ENCODE peak calls at places on chromosomes 5 and 9, in six cellular contexts. O is transverse colon, P is A549, I is upper lobe of left lung, M is stomach, Y is ovary. F is an unnamed sample.
A peak's percentile ranks its signal among the peaks of the same experiment; 100 is the strongest.

GRCh38 chr9:72828281-72828731 is 124.5 kb downstream of the ALDH1A1 start:
- DNase-seq in O (no peak), P (peak; percentile 86), I (no peak), M (no peak), Y (no peak), F (no peak)

GRCh38 chr5:153783278-153783677 is 255.4 kb downstream of the FAM114A2 start:
- DNase-seq in O (no peak), P (no peak), I (no peak), M (no peak), Y (no peak), F (no peak)

GRCh38 chr5:99076600-99077253 is 147.9 kb upstream of the CHD1 start:
- DNase-seq in O (no peak), P (no peak), I (no peak), M (no peak), Y (no peak), F (no peak)

GRCh38 chr9:125433461-125434001 is 171.9 kb downstream of the GAPVD1 start:
- DNase-seq in O (no peak), P (no peak), I (no peak), M (no peak), Y (peak; percentile 13), F (no peak)

GRCh38 chr9:6545017-6545691 is 100.4 kb downstream of the GLDC start:
- DNase-seq in O (no peak), P (peak; percentile 57), I (no peak), M (no peak), Y (no peak), F (no peak)

GRCh38 chr5:88829053-88829452 is 53.9 kb downstream of the MEF2C start:
- DNase-seq in O (no peak), P (no peak), I (peak; percentile 34), M (no peak), Y (no peak), F (no peak)

GRCh38 chr5:125038477-125038876 is 292.0 kb upstream of the ZNF608 start:
- DNase-seq in O (no peak), P (no peak), I (no peak), M (no peak), Y (no peak), F (no peak)

GRCh38 chr5:80238778-80239679 is 16.8 kb downstream of the SERINC5 start:
- DNase-seq in O (peak; percentile 63), P (no peak), I (peak; percentile 57), M (peak; percentile 72), Y (peak; percentile 57), F (peak; percentile 68)

GRCh38 chr9:2153599-2154217 is 138.6 kb downstream of the SMARCA2 start:
- DNase-seq in O (no peak), P (no peak), I (no peak), M (no peak), Y (no peak), F (no peak)

GRCh38 chr9:123073991-123074422 is 40.5 kb downstream of the GPR21 start:
- DNase-seq in O (no peak), P (no peak), I (no peak), M (no peak), Y (no peak), F (no peak)

GRCh38 chr5:1319436-1320343 is 24.8 kb upstream of the TERT start:
- DNase-seq in O (no peak), P (no peak), I (no peak), M (peak; percentile 63), Y (no peak), F (no peak)

GRCh38 chr9:114621975-114622609 is 11.0 kb downstream of the TMEM268 start:
- DNase-seq in O (no peak), P (peak; percentile 29), I (no peak), M (no peak), Y (peak; percentile 29), F (no peak)

GRCh38 chr5:39198080-39198479 is 21.3 kb downstream of the FYB1 start:
- DNase-seq in O (no peak), P (peak; percentile 84), I (no peak), M (no peak), Y (no peak), F (no peak)

GRCh38 chr5:31648326-31648725 is 9.4 kb downstream of the PDZD2 start:
- DNase-seq in O (no peak), P (no peak), I (no peak), M (no peak), Y (no peak), F (no peak)

GRCh38 chr9:95556521-95556920 is 39.8 kb upstream of the PTCH1 start:
- DNase-seq in O (no peak), P (no peak), I (no peak), M (no peak), Y (no peak), F (no peak)

GRCh38 chr5:80623911-80624457 is 30.5 kb upstream of the MSH3 start:
- DNase-seq in O (no peak), P (no peak), I (no peak), M (no peak), Y (no peak), F (no peak)

GRCh38 chr9:95822583-95823431 is 52.7 kb upstream of the ERCC6L2 start:
- DNase-seq in O (no peak), P (peak; percentile 41), I (no peak), M (no peak), Y (no peak), F (no peak)

GRCh38 chr5:143469125-143469524 is 65.6 kb upstream of the NR3C1 start:
- DNase-seq in O (no peak), P (no peak), I (no peak), M (no peak), Y (no peak), F (no peak)

GRCh38 chr5:53464722-53465121 is 15.7 kb upstream of the FST start:
- DNase-seq in O (no peak), P (no peak), I (no peak), M (no peak), Y (no peak), F (no peak)

GRCh38 chr5:72210913-72211670 is 103.8 kb downstream of the MAP1B start:
- DNase-seq in O (peak; percentile 23), P (peak; percentile 39), I (no peak), M (peak; percentile 68), Y (peak; percentile 55), F (peak; percentile 48)

GRCh38 chr9:105308448-105309412 is 64.3 kb downstream of the SLC44A1 start:
- DNase-seq in O (no peak), P (no peak), I (no peak), M (no peak), Y (no peak), F (no peak)

GRCh38 chr5:24167791-24168190 is 477.0 kb downstream of the CDH10 start:
- DNase-seq in O (no peak), P (no peak), I (no peak), M (no peak), Y (no peak), F (no peak)

GRCh38 chr9:25681270-25681669 is 3.0 kb upstream of the TUSC1 start:
- DNase-seq in O (no peak), P (no peak), I (no peak), M (no peak), Y (no peak), F (no peak)

GRCh38 chr9:115213777-115214428 is 95.9 kb upstream of the TNC start:
- DNase-seq in O (no peak), P (peak; percentile 61), I (no peak), M (no peak), Y (no peak), F (no peak)

GRCh38 chr5:151659001-151659754 is 27.5 kb downstream of the SPARC start:
- DNase-seq in O (peak; percentile 85), P (peak; percentile 79), I (peak; percentile 78), M (peak; percentile 73), Y (peak; percentile 88), F (peak; percentile 56)

GRCh38 chr5:151662805-151663204 is 23.9 kb downstream of the SPARC start:
- DNase-seq in O (no peak), P (no peak), I (no peak), M (no peak), Y (no peak), F (no peak)

GRCh38 chr5:151660616-151661015 is 26.1 kb downstream of the SPARC start:
- DNase-seq in O (no peak), P (no peak), I (no peak), M (no peak), Y (no peak), F (no peak)

GRCh38 chr5:151661968-151662732 is 24.6 kb downstream of the SPARC start:
- DNase-seq in O (no peak), P (no peak), I (no peak), M (no peak), Y (no peak), F (no peak)

GRCh38 chr5:151661096-151661495 is 25.6 kb downstream of the SPARC start:
- DNase-seq in O (no peak), P (no peak), I (no peak), M (no peak), Y (no peak), F (no peak)
- TF ChIP-seq EP300 in O (no peak), P (no peak), I (no peak), M (no peak), Y (no peak), F (no peak)

GRCh38 chr9:82583524-82583923 is 479.4 kb downstream of the RASEF start:
- DNase-seq in O (no peak), P (no peak), I (no peak), M (no peak), Y (no peak), F (no peak)
- TF ChIP-seq EP300 in O (no peak), P (no peak), I (no peak), M (no peak), Y (no peak), F (no peak)

GRCh38 chr5:17217421-17218352 is at the start of gene BASP1:
- DNase-seq in O (peak; percentile 79), P (peak; percentile 91), I (peak; percentile 81), M (peak; percentile 70), Y (peak; percentile 80), F (peak; percentile 57)

GRCh38 chr5:17219006-17219422 is 1.6 kb downstream of the BASP1 start:
- DNase-seq in O (no peak), P (peak; percentile 61), I (peak; percentile 31), M (no peak), Y (no peak), F (no peak)

GRCh38 chr5:17216974-17217325 is 481 bp upstream of the BASP1 start:
- DNase-seq in O (no peak), P (peak; percentile 86), I (no peak), M (no peak), Y (peak; percentile 54), F (no peak)

GRCh38 chr5:17219431-17219830 is 2.0 kb downstream of the BASP1 start:
- DNase-seq in O (no peak), P (no peak), I (no peak), M (no peak), Y (no peak), F (no peak)

GRCh38 chr5:17218353-17219005 is 1.0 kb downstream of the BASP1 start:
- DNase-seq in O (peak; percentile 43), P (no peak), I (no peak), M (no peak), Y (peak; percentile 57), F (no peak)
- TF ChIP-seq EP300 in O (no peak), P (no peak), I (no peak), M (no peak), Y (no peak), F (no peak)

DNA sequence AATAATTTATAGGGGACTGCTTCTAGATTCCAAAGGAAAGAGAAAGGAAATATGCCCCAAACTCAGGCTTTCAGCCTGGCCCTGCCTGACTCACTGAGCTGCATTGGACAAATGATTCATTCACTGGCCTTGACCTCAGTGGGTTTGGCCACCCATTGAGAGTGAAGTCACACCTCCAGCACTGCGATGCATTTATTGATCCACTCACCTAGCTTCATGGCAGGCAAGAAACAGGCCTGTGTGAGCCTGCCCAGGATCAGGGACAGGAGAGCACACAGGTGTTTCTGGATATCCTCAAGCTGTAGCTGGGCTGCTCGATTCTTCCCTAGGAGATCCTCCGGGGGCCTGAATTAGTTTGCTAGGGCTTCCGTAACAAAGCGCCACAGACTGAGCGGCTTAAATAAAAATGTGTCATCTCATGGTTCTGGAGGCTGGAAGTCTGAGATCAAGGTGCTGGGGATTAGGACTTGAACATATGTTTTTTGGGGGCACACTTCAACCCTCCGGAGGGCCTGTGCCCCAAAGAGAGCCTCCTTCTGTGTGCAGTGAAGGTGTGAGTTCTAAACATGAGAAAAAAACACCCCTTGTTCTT is 7.3 kb upstream of the DUSP1 start:
- DNase-seq in O (peak; percentile 70), P (peak; percentile 82), I (peak; percentile 56), M (peak; percentile 56), Y (peak; percentile 76), F (peak; percentile 59)
- TF ChIP-seq EP300 in O (no peak), P (no peak), I (no peak), M (no peak), Y (no peak), F (no peak)

F was measured in tibial nerve.